ENCODE peak calls at places on chromosomes 13 and 19, in four cellular contexts. N is type B pancreatic cell, Y is thoracic aorta, Q is colonic mucosa. R is an unnamed sample.

GRCh38 chr13:47112205-47112896 is 215.5 kb upstream of the HTR2A start:
- DNase-seq in N (no peak), Y (no peak), Q (no peak), R (no peak)

GRCh38 chr13:29594310-29594709 is 1.2 kb downstream of the SLC7A1 start:
- DNase-seq in N (no peak), Y (no peak), Q (peak; percentile 63), R (no peak)

GRCh38 chr19:29539131-29539530 is 13.3 kb downstream of the VSTM2B start:
- DNase-seq in N (no peak), Y (no peak), Q (no peak), R (no peak)

GRCh38 chr13:44373601-44374347 is at the start of gene SERP2:
- DNase-seq in N (no peak), Y (no peak), Q (no peak), R (peak; percentile 44)

GRCh38 chr19:43667524-43668405 is 2.2 kb downstream of the PLAUR start:
- DNase-seq in N (no peak), Y (no peak), Q (peak; percentile 100), R (no peak)

GRCh38 chr13:92739306-92739818 is 487.2 kb upstream of the GPC6 start:
- DNase-seq in N (no peak), Y (no peak), Q (no peak), R (no peak)

GRCh38 chr13:27797228-27797624 is 4.9 kb downstream of the GSX1 start:
- DNase-seq in N (no peak), Y (no peak), Q (no peak), R (no peak)

GRCh38 chr13:73275163-73275562 is 216.4 kb downstream of the KLF5 start:
- DNase-seq in N (no peak), Y (no peak), Q (no peak), R (no peak)

GRCh38 chr19:21655540-21656126 is 111.7 kb downstream of the ZNF100 start:
- DNase-seq in N (no peak), Y (no peak), Q (no peak), R (no peak)

GRCh38 chr19:16449330-16449961 is 22.3 kb downstream of the EPS15L1 start:
- DNase-seq in N (no peak), Y (no peak), Q (no peak), R (no peak)

GRCh38 chr13:66430266-66430665 is 799.9 kb downstream of the PCDH9 start:
- DNase-seq in N (no peak), Y (no peak), Q (no peak), R (no peak)

GRCh38 chr13:89925107-89925506 is 1422.4 kb upstream of the MIR17HG start:
- DNase-seq in N (no peak), Y (no peak), Q (no peak), R (no peak)

GRCh38 chr13:40125336-40125735 is 469.9 kb downstream of the COG6 start:
- DNase-seq in N (no peak), Y (no peak), Q (no peak), R (no peak)

GRCh38 chr13:30339721-30340366 is 32.5 kb upstream of the KATNAL1 start:
- DNase-seq in N (no peak), Y (no peak), Q (no peak), R (no peak)

GRCh38 chr19:55145241-55145640 is 3.8 kb downstream of the TNNT1 start:
- DNase-seq in N (no peak), Y (no peak), Q (no peak), R (no peak)

GRCh38 chr19:55149078-55150003 is at the start of gene TNNT1:
- DNase-seq in N (no peak), Y (no peak), Q (no peak), R (no peak)

GRCh38 chr19:55146648-55147218 is 2.3 kb downstream of the TNNT1 start:
- DNase-seq in N (no peak), Y (no peak), Q (peak; percentile 38), R (peak; percentile 51)

GRCh38 chr19:55147408-55148251 is 1.4 kb downstream of the TNNT1 start:
- DNase-seq in N (no peak), Y (no peak), Q (no peak), R (no peak)

DNA sequence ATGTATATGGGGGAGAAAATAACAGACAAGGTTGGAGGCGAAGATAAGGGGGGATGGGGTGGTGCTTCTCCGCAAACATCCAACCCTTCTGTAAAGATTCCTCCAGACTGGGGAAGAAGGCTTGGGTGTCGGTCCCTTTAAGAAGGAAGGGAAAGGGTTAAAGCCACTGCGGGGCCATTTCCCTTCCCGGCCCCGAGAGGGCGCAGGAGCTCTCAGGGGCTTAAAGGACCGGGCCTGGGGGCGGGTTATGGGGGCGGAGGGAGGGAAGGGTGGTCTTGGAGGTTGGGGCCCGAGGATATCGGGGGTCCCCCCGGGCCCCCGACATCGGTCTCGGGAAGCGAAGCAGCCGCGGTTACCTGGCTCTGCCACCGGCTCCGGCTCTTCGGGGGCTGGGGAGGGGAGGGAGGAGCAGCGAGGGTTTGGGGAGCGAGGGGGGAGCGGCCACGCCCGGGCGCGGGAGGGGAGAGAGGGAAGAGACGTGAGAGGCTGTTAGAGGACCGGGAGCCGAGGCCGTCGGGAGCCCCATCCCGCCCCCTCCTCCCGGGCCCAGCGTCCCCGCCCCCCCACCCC is 2.8 kb downstream of the TNNT1 start:
- DNase-seq in N (no peak), Y (no peak), Q (peak; percentile 33), R (no peak)
- TF ChIP-seq CTCF in N (peak; percentile 72), Y (no peak), Q (peak; percentile 23), R (peak; percentile 42)

GRCh38 chr13:87810920-87811344 is 139.8 kb downstream of the SLITRK5 start:
- DNase-seq in N (no peak), Y (no peak), Q (peak; percentile 16), R (no peak)
- TF ChIP-seq CTCF in N (no peak), Y (no peak), Q (no peak), R (no peak)

GRCh38 chr19:52535831-52536800 is 8.6 kb downstream of the ZNF808 start:
- DNase-seq in N (peak; percentile 89), Y (peak; percentile 76), Q (peak; percentile 72), R (peak; percentile 76)
- TF ChIP-seq CTCF in N (peak; percentile 28), Y (peak; percentile 37), Q (peak; percentile 8), R (peak; percentile 5)

GRCh38 chr19:10514211-10515145 is 2.8 kb downstream of the S1PR5 start:
- DNase-seq in N (no peak), Y (no peak), Q (no peak), R (no peak)
- TF ChIP-seq CTCF in N (no peak), Y (no peak), Q (no peak), R (no peak)

GRCh38 chr13:79445968-79446645 is 34.8 kb upstream of the NDFIP2 start:
- DNase-seq in N (no peak), Y (no peak), Q (no peak), R (no peak)
- TF ChIP-seq CTCF in N (no peak), Y (no peak), Q (no peak), R (no peak)

DNA sequence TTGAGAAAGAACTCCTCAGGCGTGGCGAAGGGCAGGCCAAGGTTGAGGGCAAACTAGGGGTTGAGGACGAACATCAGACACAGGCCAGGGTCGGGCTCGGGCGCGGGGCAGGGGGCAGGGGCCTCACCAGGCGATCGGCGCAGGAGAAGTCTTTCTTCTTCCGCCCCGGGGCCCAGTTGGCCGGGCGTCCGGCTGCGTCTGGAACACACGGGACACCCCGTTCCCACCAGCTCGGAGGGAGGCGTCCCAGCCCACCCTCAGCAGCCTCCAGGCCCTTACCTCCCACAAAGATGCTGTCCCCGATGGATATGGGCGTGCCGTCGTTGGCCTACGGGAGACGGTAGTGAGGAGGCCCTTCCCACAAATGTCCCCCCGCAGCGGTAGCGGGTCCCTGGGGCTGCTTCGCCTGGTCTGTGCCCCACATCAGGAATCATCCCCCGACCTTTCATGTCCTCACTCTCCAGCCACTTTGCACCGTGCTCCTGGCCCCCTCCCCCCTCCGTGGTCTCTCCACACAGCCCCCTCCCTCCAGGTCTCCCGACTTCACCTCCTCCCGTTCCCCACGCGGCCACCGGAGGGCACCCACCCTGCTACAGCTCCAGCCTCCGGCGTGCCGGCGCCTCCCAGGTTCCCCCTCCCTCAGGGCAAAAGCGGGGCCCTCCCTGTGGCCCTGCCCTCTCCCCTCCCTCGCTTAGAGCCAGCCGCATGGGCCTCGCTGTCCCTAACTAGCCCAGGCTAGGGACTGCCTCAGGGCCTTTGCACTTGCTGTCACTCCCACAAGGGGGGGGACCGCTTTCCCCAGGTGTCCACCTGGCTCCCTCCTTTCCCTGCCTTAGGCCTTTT is 4.7 kb downstream of the PNKP start:
- DNase-seq in N (no peak), Y (no peak), Q (peak; percentile 26), R (no peak)
- TF ChIP-seq CTCF in N (peak; percentile 60), Y (no peak), Q (no peak), R (no peak)

GRCh38 chr19:11685676-11686650 is 52.8 kb downstream of the ZNF823 start:
- DNase-seq in N (no peak), Y (no peak), Q (no peak), R (no peak)
- TF ChIP-seq CTCF in N (no peak), Y (no peak), Q (no peak), R (no peak)

GRCh38 chr13:56351041-56351440 is 789.7 kb upstream of the PRR20A start:
- DNase-seq in N (no peak), Y (no peak), Q (no peak), R (no peak)
- TF ChIP-seq CTCF in N (no peak), Y (no peak), Q (no peak), R (no peak)